ENCODE peak calls at places on chromosome 5, in ten cellular contexts. H is heart left ventricle, A is mammary epithelial cell, V is right lobe of liver, G is epithelial cell of proximal tubule, D is A549, F is sigmoid colon, R is tibial nerve, X is GM12865, E is lung. B is an unnamed sample.
A peak's percentile ranks its signal among the peaks of the same experiment; 100 is the strongest.

GRCh38 chr5:141771562-141771961 is 89.5 kb upstream of the ARAP3 start:
- DNase-seq in H (no peak), A (no peak), V (no peak), G (no peak), D (no peak), F (no peak), R (no peak), X (no peak), E (no peak), B (no peak)

GRCh38 chr5:141969783-141970741 is 1.2 kb downstream of the RNF14 start:
- DNase-seq in H (no peak), A (no peak), V (no peak), G (no peak), D (peak; percentile 53), F (no peak), R (no peak), X (peak; percentile 86), E (no peak), B (peak; percentile 21)

GRCh38 chr5:125668904-125669303 is 754.3 kb upstream of the GRAMD2B start:
- DNase-seq in H (no peak), A (peak; percentile 86), V (no peak), G (no peak), D (no peak), F (no peak), R (no peak), X (peak; percentile 14), E (no peak), B (no peak)

GRCh38 chr5:132485641-132486317 is 4.8 kb downstream of the IRF1 start:
- DNase-seq in H (peak; percentile 4), A (no peak), V (no peak), G (no peak), D (no peak), F (peak; percentile 46), R (no peak), X (no peak), E (no peak), B (no peak)

GRCh38 chr5:141100243-141100805 is at the start of gene PCDHB3:
- DNase-seq in H (peak; percentile 20), A (peak; percentile 48), V (no peak), G (no peak), D (peak; percentile 20), F (no peak), R (peak; percentile 28), X (peak; percentile 2), E (no peak), B (peak; percentile 15)

GRCh38 chr5:134022333-134022732 is 17.6 kb upstream of the VDAC1 start:
- DNase-seq in H (no peak), A (no peak), V (no peak), G (no peak), D (no peak), F (no peak), R (no peak), X (no peak), E (no peak), B (no peak)

GRCh38 chr5:174903333-174903732 is 179.0 kb downstream of the MSX2 start:
- DNase-seq in H (no peak), A (no peak), V (no peak), G (no peak), D (peak; percentile 20), F (no peak), R (no peak), X (no peak), E (no peak), B (no peak)

GRCh38 chr5:139601429-139601828 is 40.3 kb downstream of the UBE2D2 start:
- DNase-seq in H (peak; percentile 24), A (no peak), V (no peak), G (no peak), D (no peak), F (no peak), R (no peak), X (no peak), E (no peak), B (no peak)

GRCh38 chr5:10291736-10292135 is 16.0 kb downstream of the CMBL start:
- DNase-seq in H (no peak), A (no peak), V (no peak), G (no peak), D (no peak), F (no peak), R (no peak), X (no peak), E (no peak), B (no peak)

GRCh38 chr5:50759526-50760280 is 93.3 kb downstream of the PARP8 start:
- DNase-seq in H (no peak), A (no peak), V (no peak), G (no peak), D (no peak), F (no peak), R (no peak), X (no peak), E (no peak), B (no peak)

GRCh38 chr5:170330568-170331054 is 33.0 kb upstream of the LCP2 start:
- DNase-seq in H (no peak), A (no peak), V (no peak), G (no peak), D (no peak), F (no peak), R (no peak), X (peak; percentile 55), E (no peak), B (no peak)

GRCh38 chr5:5404376-5404775 is 18.1 kb upstream of the ICE1 start:
- DNase-seq in H (no peak), A (no peak), V (no peak), G (no peak), D (no peak), F (no peak), R (no peak), X (no peak), E (no peak), B (no peak)

GRCh38 chr5:79149432-79149831 is 37.8 kb downstream of the BHMT start:
- DNase-seq in H (no peak), A (peak; percentile 9), V (no peak), G (no peak), D (no peak), F (no peak), R (no peak), X (no peak), E (no peak), B (peak; percentile 51)

GRCh38 chr5:128966375-128966774 is 1.1 kb downstream of the SLC27A6 start:
- DNase-seq in H (no peak), A (no peak), V (no peak), G (no peak), D (no peak), F (no peak), R (no peak), X (no peak), E (no peak), B (no peak)
- H3K4me3 ChIP-seq in H (peak overlapping the region; percentile 45), A (peak overlapping the region; percentile 41), V (no peak overlapping the region), G (no peak overlapping the region), D (no peak overlapping the region), F (no peak overlapping the region), R (no peak overlapping the region), X (no peak overlapping the region), E (no peak overlapping the region), B (no peak overlapping the region)

GRCh38 chr5:3602713-3603502 is 7.3 kb downstream of the IRX1 start:
- DNase-seq in H (peak; percentile 29), A (peak; percentile 59), V (no peak), G (no peak), D (no peak), F (no peak), R (no peak), X (no peak), E (peak; percentile 39), B (no peak)
- TF ChIP-seq CTCF in H (peak; percentile 35), A (peak; percentile 76), V (no peak), G (peak; percentile 49), D (no peak), F (no peak), R (peak; percentile 13), X (no peak), E (peak; percentile 2), B (no peak)

GRCh38 chr5:97998946-97999345 is 774.5 kb upstream of the RGMB start:
- DNase-seq in H (no peak), A (no peak), V (no peak), G (no peak), D (no peak), F (no peak), R (no peak), X (no peak), E (no peak), B (peak; percentile 9)
- H3K4me3 ChIP-seq in H (no peak overlapping the region), A (no peak overlapping the region), V (no peak overlapping the region), G (no peak overlapping the region), D (no peak overlapping the region), F (no peak overlapping the region), R (no peak overlapping the region), X (no peak overlapping the region), E (no peak overlapping the region), B (no peak overlapping the region)

GRCh38 chr5:121038438-121038837 is 574.3 kb downstream of the PRR16 start:
- DNase-seq in H (no peak), A (no peak), V (no peak), G (no peak), D (no peak), F (no peak), R (no peak), X (no peak), E (no peak), B (no peak)
- TF ChIP-seq CTCF in H (no peak), A (no peak), V (no peak), G (no peak), D (no peak), F (no peak), R (no peak), X (no peak), E (no peak), B (no peak)

GRCh38 chr5:180609386-180609785 is 18.1 kb upstream of the SCGB3A1 start:
- DNase-seq in H (no peak), A (no peak), V (no peak), G (no peak), D (no peak), F (no peak), R (no peak), X (no peak), E (no peak), B (no peak)
- H3K4me3 ChIP-seq in H (no peak overlapping the region), A (no peak overlapping the region), V (no peak overlapping the region), G (no peak overlapping the region), D (no peak overlapping the region), F (no peak overlapping the region), R (no peak overlapping the region), X (no peak overlapping the region), E (no peak overlapping the region), B (no peak overlapping the region)

GRCh38 chr5:62143268-62144229 is 162.5 kb upstream of the KIF2A start:
- DNase-seq in H (no peak), A (peak; percentile 40), V (no peak), G (no peak), D (peak; percentile 25), F (no peak), R (no peak), X (peak; percentile 12), E (no peak), B (peak; percentile 57)
- TF ChIP-seq CTCF in H (peak; percentile 36), A (peak; percentile 58), V (no peak), G (peak; percentile 63), D (peak; percentile 76), F (no peak), R (peak; percentile 39), X (peak; percentile 34), E (no peak), B (peak; percentile 52)

GRCh38 chr5:17248999-17249634 is 31.7 kb downstream of the BASP1 start:
- DNase-seq in H (no peak), A (peak; percentile 96), V (no peak), G (peak; percentile 94), D (peak; percentile 94), F (no peak), R (peak; percentile 23), X (no peak), E (no peak), B (peak; percentile 99)
- H3K4me3 ChIP-seq in H (no peak overlapping the region), A (no peak overlapping the region), V (no peak overlapping the region), G (no peak overlapping the region), D (peak overlapping the region; percentile 12), F (no peak overlapping the region), R (no peak overlapping the region), X (no peak overlapping the region), E (no peak overlapping the region), B (no peak overlapping the region)

B was measured in fibroblast of the aortic adventitia.